ENCODE peak calls at places on chromosomes 16 and 17, in seven cellular contexts. One of them, this sample, is unnamed.

GRCh38 chr17:78041401-78042179 is 83.1 kb downstream of the TNRC6C start:
- DNase-seq in GM23248: peak; percentile 37
- DNase-seq in fibroblast of lung: peak; percentile 55
- DNase-seq in K562: no peak
- DNase-seq in endothelial cell of umbilical vein: no peak
- DNase-seq in OCI-LY7: no peak
- DNase-seq in H9: no peak
- DNase-seq in this sample: no peak

GRCh38 chr16:13077816-13078215 is 176.4 kb downstream of the SHISA9 start:
- DNase-seq in OCI-LY7: no peak
- DNase-seq in endothelial cell of umbilical vein: no peak
- DNase-seq in H9: no peak
- DNase-seq in fibroblast of lung: no peak
- DNase-seq in K562: no peak
- DNase-seq in GM23248: no peak
- DNase-seq in this sample: no peak

GRCh38 chr16:76676356-76676755 is 399.2 kb downstream of the CNTNAP4 start:
- DNase-seq in GM23248: no peak
- DNase-seq in K562: no peak
- DNase-seq in endothelial cell of umbilical vein: no peak
- DNase-seq in H9: peak; percentile 35
- DNase-seq in fibroblast of lung: no peak
- DNase-seq in OCI-LY7: no peak
- DNase-seq in this sample: no peak

GRCh38 chr16:72083778-72084404 is 9.5 kb downstream of the TXNL4B start:
- DNase-seq in GM23248: no peak
- DNase-seq in H9: no peak
- DNase-seq in endothelial cell of umbilical vein: no peak
- DNase-seq in fibroblast of lung: peak; percentile 30
- DNase-seq in OCI-LY7: no peak
- DNase-seq in K562: no peak
- DNase-seq in this sample: no peak

GRCh38 chr16:70735141-70735979 is 49.5 kb upstream of the MTSS2 start:
- DNase-seq in H9: peak; percentile 45
- DNase-seq in OCI-LY7: no peak
- DNase-seq in K562: no peak
- DNase-seq in fibroblast of lung: peak; percentile 67
- DNase-seq in GM23248: peak; percentile 94
- DNase-seq in endothelial cell of umbilical vein: no peak
- DNase-seq in this sample: no peak

GRCh38 chr16:31513126-31513525 is 4.9 kb upstream of the RUSF1 start:
- DNase-seq in GM23248: peak; percentile 75
- DNase-seq in endothelial cell of umbilical vein: no peak
- DNase-seq in H9: no peak
- DNase-seq in OCI-LY7: no peak
- DNase-seq in fibroblast of lung: peak; percentile 22
- DNase-seq in K562: no peak
- DNase-seq in this sample: no peak

GRCh38 chr17:2849327-2849670 is 53.1 kb downstream of the RAP1GAP2 start:
- DNase-seq in GM23248: peak; percentile 20
- DNase-seq in K562: no peak
- DNase-seq in fibroblast of lung: no peak
- DNase-seq in endothelial cell of umbilical vein: no peak
- DNase-seq in OCI-LY7: no peak
- DNase-seq in H9: peak; percentile 68
- DNase-seq in this sample: no peak

GRCh38 chr16:88922114-88922825 is 54.7 kb downstream of the CBFA2T3 start:
- DNase-seq in endothelial cell of umbilical vein: peak; percentile 75
- DNase-seq in H9: peak; percentile 85
- DNase-seq in K562: no peak
- DNase-seq in fibroblast of lung: peak; percentile 71
- DNase-seq in OCI-LY7: no peak
- DNase-seq in GM23248: peak; percentile 87
- DNase-seq in this sample: no peak

GRCh38 chr16:84041421-84041820 is 1.2 kb downstream of the SLC38A8 start:
- DNase-seq in OCI-LY7: no peak
- DNase-seq in H9: no peak
- DNase-seq in fibroblast of lung: no peak
- DNase-seq in endothelial cell of umbilical vein: no peak
- DNase-seq in K562: no peak
- DNase-seq in GM23248: no peak
- DNase-seq in this sample: no peak

GRCh38 chr16:77840623-77841274 is 52.4 kb downstream of the VAT1L start:
- DNase-seq in GM23248: peak; percentile 27
- DNase-seq in fibroblast of lung: peak; percentile 70
- DNase-seq in K562: no peak
- DNase-seq in OCI-LY7: no peak
- DNase-seq in endothelial cell of umbilical vein: no peak
- DNase-seq in H9: no peak
- DNase-seq in this sample: no peak

GRCh38 chr16:10408824-10409381 is 23.0 kb downstream of the ATF7IP2 start:
- DNase-seq in K562: no peak
- DNase-seq in fibroblast of lung: no peak
- DNase-seq in endothelial cell of umbilical vein: peak; percentile 8
- DNase-seq in OCI-LY7: peak; percentile 38
- DNase-seq in GM23248: no peak
- DNase-seq in H9: no peak
- DNase-seq in this sample: no peak

GRCh38 chr16:15043344-15043743 is 12.5 kb downstream of the NTAN1 start:
- DNase-seq in fibroblast of lung: no peak
- DNase-seq in endothelial cell of umbilical vein: no peak
- DNase-seq in OCI-LY7: no peak
- DNase-seq in GM23248: peak; percentile 52
- DNase-seq in H9: no peak
- DNase-seq in K562: no peak
- DNase-seq in this sample: no peak

GRCh38 chr16:72848045-72848410 is 199.9 kb downstream of the ZFHX3 start:
- DNase-seq in fibroblast of lung: no peak
- DNase-seq in K562: no peak
- DNase-seq in OCI-LY7: no peak
- DNase-seq in endothelial cell of umbilical vein: no peak
- DNase-seq in GM23248: no peak
- DNase-seq in H9: no peak
- DNase-seq in this sample: no peak

DNA sequence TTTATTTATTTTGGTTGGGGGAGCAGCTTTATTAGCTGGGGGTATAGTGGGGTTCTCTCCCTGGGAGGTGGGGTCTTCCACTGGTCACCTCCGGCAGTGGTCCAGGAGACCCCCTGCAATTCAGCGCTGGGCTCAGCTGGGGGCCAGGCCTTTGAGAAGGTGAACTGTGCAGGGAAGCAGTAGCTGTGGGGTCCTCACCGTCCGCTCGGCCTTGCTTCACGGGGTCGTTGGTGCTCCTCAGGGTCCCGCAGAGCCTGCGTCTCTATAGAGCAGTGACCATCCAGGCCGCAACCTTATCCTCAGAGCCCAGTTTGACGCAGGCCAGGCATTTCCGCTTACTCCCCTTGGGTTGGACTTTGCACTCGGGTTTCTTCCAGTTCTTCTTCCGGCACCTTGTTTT is 1954.7 kb downstream of the TP53TG3F start:
- DNase-seq in GM23248: no peak
- DNase-seq in OCI-LY7: no peak
- DNase-seq in H9: no peak
- DNase-seq in endothelial cell of umbilical vein: no peak
- DNase-seq in fibroblast of lung: no peak
- DNase-seq in K562: no peak
- DNase-seq in this sample: no peak
- H3K9me3 ChIP-seq in GM23248: no peaks in the 10 kb centered on the region
- H3K9me3 ChIP-seq in OCI-LY7: no peaks in the 10 kb centered on the region
- H3K9me3 ChIP-seq in H9: peaks cover 44% of the 10 kb centered on the region
- H3K9me3 ChIP-seq in endothelial cell of umbilical vein: no peaks in the 10 kb centered on the region
- H3K9me3 ChIP-seq in fibroblast of lung: no peaks in the 10 kb centered on the region
- H3K9me3 ChIP-seq in K562: no peaks in the 10 kb centered on the region
- H3K9me3 ChIP-seq in this sample: no peaks in the 10 kb centered on the region

GRCh38 chr17:7079581-7080444 is at the start of gene CLEC10A:
- DNase-seq in fibroblast of lung: no peak
- DNase-seq in OCI-LY7: no peak
- DNase-seq in endothelial cell of umbilical vein: no peak
- DNase-seq in H9: no peak
- DNase-seq in K562: peak; percentile 0
- DNase-seq in GM23248: no peak
- DNase-seq in this sample: no peak
- H2AFZ ChIP-seq in fibroblast of lung: no peak within 1 kb of the TSS
- H2AFZ ChIP-seq in OCI-LY7: no peak within 1 kb of the TSS
- H2AFZ ChIP-seq in endothelial cell of umbilical vein: no peak within 1 kb of the TSS
- H2AFZ ChIP-seq in H9: no peak within 1 kb of the TSS
- H2AFZ ChIP-seq in K562: no peak within 1 kb of the TSS
- H2AFZ ChIP-seq in GM23248: no peak within 1 kb of the TSS
- H2AFZ ChIP-seq in this sample: no peak within 1 kb of the TSS

GRCh38 chr16:21164521-21165168 is 6.2 kb downstream of the LDAF1 start:
- DNase-seq in fibroblast of lung: no peak
- DNase-seq in GM23248: no peak
- DNase-seq in endothelial cell of umbilical vein: no peak
- DNase-seq in H9: no peak
- DNase-seq in OCI-LY7: no peak
- DNase-seq in K562: no peak
- DNase-seq in this sample: no peak

GRCh38 chr16:21163576-21163975 is 5.1 kb downstream of the LDAF1 start:
- DNase-seq in endothelial cell of umbilical vein: no peak
- DNase-seq in OCI-LY7: no peak
- DNase-seq in fibroblast of lung: no peak
- DNase-seq in H9: no peak
- DNase-seq in K562: no peak
- DNase-seq in GM23248: peak; percentile 35
- DNase-seq in this sample: no peak

GRCh38 chr16:21160276-21160675 is 1.8 kb downstream of the LDAF1 start:
- DNase-seq in OCI-LY7: no peak
- DNase-seq in H9: no peak
- DNase-seq in K562: no peak
- DNase-seq in GM23248: no peak
- DNase-seq in fibroblast of lung: no peak
- DNase-seq in endothelial cell of umbilical vein: no peak
- DNase-seq in this sample: no peak

GRCh38 chr16:21161211-21161610 is 2.7 kb downstream of the LDAF1 start:
- DNase-seq in K562: no peak
- DNase-seq in H9: no peak
- DNase-seq in GM23248: peak; percentile 12
- DNase-seq in endothelial cell of umbilical vein: no peak
- DNase-seq in fibroblast of lung: no peak
- DNase-seq in OCI-LY7: no peak
- DNase-seq in this sample: no peak

DNA sequence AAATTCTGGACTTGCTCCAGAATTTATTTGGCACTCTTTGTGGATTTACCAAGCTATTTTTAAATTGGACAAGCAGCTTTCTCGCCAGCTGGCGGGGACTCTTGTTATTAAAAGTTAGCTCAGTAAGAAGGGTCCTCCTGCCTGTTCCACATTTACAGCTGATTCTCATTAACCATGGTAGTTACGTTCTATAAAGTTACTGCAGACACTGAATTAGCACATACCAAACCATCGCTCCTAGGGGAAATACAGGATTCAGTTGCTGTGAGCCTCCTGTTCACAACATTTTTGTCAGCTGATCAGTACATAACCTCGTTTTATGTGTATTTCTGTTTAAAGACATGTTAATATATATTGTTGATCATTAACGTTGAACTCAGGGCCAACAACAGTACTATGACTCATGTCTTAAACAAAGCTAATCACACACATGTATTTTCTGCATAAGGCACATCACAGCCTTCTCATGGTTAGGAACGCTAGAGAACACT is 4.2 kb downstream of the LDAF1 start:
- DNase-seq in fibroblast of lung: peak; percentile 65
- DNase-seq in GM23248: peak; percentile 25
- DNase-seq in H9: no peak
- DNase-seq in endothelial cell of umbilical vein: no peak
- DNase-seq in K562: no peak
- DNase-seq in OCI-LY7: no peak
- DNase-seq in this sample: no peak
- H3K9me3 ChIP-seq in fibroblast of lung: no peaks in the 10 kb centered on the region
- H3K9me3 ChIP-seq in GM23248: no peaks in the 10 kb centered on the region
- H3K9me3 ChIP-seq in H9: no peaks in the 10 kb centered on the region
- H3K9me3 ChIP-seq in endothelial cell of umbilical vein: no peaks in the 10 kb centered on the region
- H3K9me3 ChIP-seq in K562: no peaks in the 10 kb centered on the region
- H3K9me3 ChIP-seq in OCI-LY7: no peaks in the 10 kb centered on the region
- H3K9me3 ChIP-seq in this sample: no peaks in the 10 kb centered on the region

GRCh38 chr17:62805234-62805633 is 2.9 kb downstream of the MARCHF10 start:
- DNase-seq in endothelial cell of umbilical vein: no peak
- DNase-seq in GM23248: peak; percentile 65
- DNase-seq in K562: no peak
- DNase-seq in OCI-LY7: no peak
- DNase-seq in H9: no peak
- DNase-seq in fibroblast of lung: no peak
- DNase-seq in this sample: no peak
- H2AFZ ChIP-seq in endothelial cell of umbilical vein: no peak overlapping the region
- H2AFZ ChIP-seq in GM23248: peak overlapping the region; percentile 2
- H2AFZ ChIP-seq in K562: no peak overlapping the region
- H2AFZ ChIP-seq in OCI-LY7: no peak overlapping the region
- H2AFZ ChIP-seq in H9: no peak overlapping the region
- H2AFZ ChIP-seq in fibroblast of lung: no peak overlapping the region
- H2AFZ ChIP-seq in this sample: no peak overlapping the region

DNA sequence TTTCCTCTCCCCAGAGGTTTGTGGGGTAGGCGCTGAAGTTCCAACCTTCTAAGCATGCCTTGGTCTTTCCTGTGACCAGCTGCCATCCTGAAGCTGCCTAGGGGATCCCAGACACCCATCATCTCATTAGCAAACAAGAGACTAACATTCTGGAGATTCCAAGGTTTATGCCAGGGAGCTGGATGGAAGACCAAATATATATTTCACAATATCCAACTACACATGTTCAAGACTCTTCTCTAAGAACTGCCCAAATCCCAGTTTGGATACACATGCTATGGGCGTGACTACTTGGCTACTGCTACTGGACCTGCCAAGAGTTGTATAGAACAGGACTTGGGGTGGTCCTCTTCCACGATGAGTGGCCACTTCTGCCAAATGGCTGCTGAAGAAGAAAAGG is 93.0 kb upstream of the RCVRN start:
- DNase-seq in H9: no peak
- DNase-seq in fibroblast of lung: no peak
- DNase-seq in endothelial cell of umbilical vein: no peak
- DNase-seq in OCI-LY7: no peak
- DNase-seq in K562: no peak
- DNase-seq in GM23248: no peak
- DNase-seq in this sample: no peak
- H3K9me3 ChIP-seq in H9: no peaks in the 10 kb centered on the region
- H3K9me3 ChIP-seq in fibroblast of lung: no peaks in the 10 kb centered on the region
- H3K9me3 ChIP-seq in endothelial cell of umbilical vein: peaks cover 6% of the 10 kb centered on the region
- H3K9me3 ChIP-seq in OCI-LY7: no peaks in the 10 kb centered on the region
- H3K9me3 ChIP-seq in K562: no peaks in the 10 kb centered on the region
- H3K9me3 ChIP-seq in GM23248: no peaks in the 10 kb centered on the region
- H3K9me3 ChIP-seq in this sample: no peaks in the 10 kb centered on the region